ENCODE peak calls at places on chromosome 3, in seven cellular contexts. N, B, P, C, U, K and G are unnamed samples. For H3K27me3, the result is how much of the 10 kb centered on the place peaks cover.

GRCh38 chr3:177658354-177658753 is 461.1 kb upstream of the TBL1XR1 start:
- DNase-seq in C (no peak), B (no peak), N (no peak), K (no peak), U (no peak), P (no peak), G (no peak)

GRCh38 chr3:9552252-9552999 is 1.2 kb downstream of the LHFPL4 start:
- DNase-seq in U (peak), K (peak), C (peak), B (peak), P (peak), N (no peak), G (peak)

GRCh38 chr3:111070772-111071256 is 802 bp upstream of the NECTIN3 start:
- DNase-seq in U (no peak), N (no peak), B (no peak), C (no peak), P (peak), K (no peak), G (no peak)

GRCh38 chr3:194989251-194989650 is 281.7 kb downstream of the XXYLT1 start:
- DNase-seq in K (no peak), N (no peak), P (no peak), C (no peak), U (no peak), B (no peak), G (no peak)

GRCh38 chr3:171676600-171677175 is 133.6 kb downstream of the PLD1 start:
- DNase-seq in P (no peak), B (no peak), N (no peak), K (no peak), C (no peak), U (no peak), G (peak)

GRCh38 chr3:17087509-17087908 is 202.8 kb downstream of the PLCL2 start:
- DNase-seq in C (no peak), B (no peak), K (no peak), N (no peak), P (no peak), U (no peak), G (no peak)

GRCh38 chr3:134333522-134334181 is 40.6 kb downstream of the AMOTL2 start:
- DNase-seq in B (no peak), U (peak), N (no peak), C (no peak), P (peak), K (no peak), G (no peak)

GRCh38 chr3:108292905-108293328 is 3.4 kb upstream of the HHLA2 start:
- DNase-seq in K (no peak), B (no peak), U (no peak), C (no peak), N (no peak), P (no peak), G (no peak)

GRCh38 chr3:67901681-67902080 is 247.3 kb upstream of the SUCLG2 start:
- DNase-seq in K (no peak), U (no peak), B (no peak), N (no peak), C (no peak), P (peak), G (no peak)

GRCh38 chr3:49998326-49998725 is 58.4 kb downstream of the RBM6 start:
- DNase-seq in P (no peak), N (no peak), K (no peak), U (no peak), B (no peak), C (peak), G (no peak)

GRCh38 chr3:43959498-43960447 is 269.0 kb downstream of the ABHD5 start:
- DNase-seq in P (no peak), K (no peak), U (no peak), B (no peak), N (no peak), C (no peak), G (no peak)

GRCh38 chr3:174891524-174892203 is 32.5 kb downstream of the NAALADL2 start:
- DNase-seq in K (peak), P (peak), C (no peak), B (no peak), N (no peak), U (peak), G (no peak)

GRCh38 chr3:8554725-8555621 is 53.4 kb downstream of the LMCD1 start:
- DNase-seq in B (peak), P (peak), C (peak), K (peak), U (peak), N (no peak), G (peak)

GRCh38 chr3:98333989-98334606 is 19.6 kb upstream of the OR5K4 start:
- DNase-seq in N (peak), P (no peak), B (no peak), U (no peak), C (no peak), K (no peak), G (no peak)

GRCh38 chr3:98343647-98344507 is 9.8 kb upstream of the OR5K4 start:
- DNase-seq in U (peak), C (no peak), K (peak), P (peak), B (no peak), N (peak), G (no peak)

GRCh38 chr3:98341758-98342157 is 11.9 kb upstream of the OR5K4 start:
- DNase-seq in B (no peak), N (no peak), C (no peak), P (no peak), U (no peak), K (no peak), G (no peak)

GRCh38 chr3:98339031-98339430 is 14.6 kb upstream of the OR5K4 start:
- DNase-seq in N (no peak), C (no peak), B (no peak), P (no peak), K (no peak), U (no peak), G (no peak)
- H3K27me3 ChIP-seq in N (under half), C (under half), B (under half), P (under half), K (under half), U (under half), G (under half)

DNA sequence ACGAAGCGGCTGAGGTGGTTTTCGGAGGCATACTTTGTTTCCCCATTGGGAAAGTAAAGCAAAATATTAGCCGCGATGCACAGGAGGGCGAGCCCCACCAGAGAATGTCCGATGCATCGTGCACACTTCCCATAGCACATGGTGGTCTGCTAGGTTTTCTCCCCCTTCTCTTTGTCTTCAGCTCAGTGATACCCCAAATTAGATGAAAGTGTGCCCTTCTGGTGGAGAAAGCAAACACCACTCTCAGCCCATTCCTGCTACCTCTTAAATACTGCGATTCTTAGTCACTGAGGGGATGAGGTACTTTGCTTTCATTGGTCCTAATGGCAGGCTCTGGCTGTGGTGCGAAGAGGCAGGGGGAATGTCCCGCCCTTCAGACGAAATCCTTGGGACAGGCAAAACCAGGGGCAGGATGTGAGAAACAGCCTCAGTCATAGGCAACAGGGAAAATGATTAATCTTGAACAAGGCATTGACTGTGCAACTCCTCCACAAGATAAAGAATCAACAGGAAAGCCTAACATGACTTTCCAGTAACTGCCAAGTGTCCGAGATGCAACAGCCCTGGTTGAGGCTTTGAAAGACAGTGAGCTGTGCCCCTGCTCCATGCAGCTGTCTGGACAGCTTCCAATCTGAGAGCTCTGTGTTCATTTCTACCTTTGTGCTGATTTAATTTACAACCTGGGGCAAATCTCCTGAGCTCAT is at the start of gene TM4SF1:
- DNase-seq in N (no peak), C (peak), U (peak), B (peak), P (peak), K (no peak), G (peak)
- H3K4me3 ChIP-seq in N (no peak), C (peak), U (no peak), B (peak), P (no peak), K (no peak), G (peak)

GRCh38 chr3:150248116-150248864 is 159.8 kb upstream of the TSC22D2 start:
- DNase-seq in U (peak), C (peak), N (no peak), K (no peak), B (no peak), P (no peak), G (no peak)

GRCh38 chr3:150249776-150250175 is 158.3 kb upstream of the TSC22D2 start:
- DNase-seq in N (no peak), B (no peak), P (no peak), C (no peak), K (no peak), U (no peak), G (no peak)

GRCh38 chr3:150251187-150251592 is 156.9 kb upstream of the TSC22D2 start:
- DNase-seq in N (no peak), P (peak), C (no peak), B (no peak), K (no peak), U (no peak), G (no peak)

GRCh38 chr3:150248865-150249360 is 159.2 kb upstream of the TSC22D2 start:
- DNase-seq in B (no peak), N (no peak), U (no peak), C (no peak), P (no peak), K (no peak), G (no peak)

DNA sequence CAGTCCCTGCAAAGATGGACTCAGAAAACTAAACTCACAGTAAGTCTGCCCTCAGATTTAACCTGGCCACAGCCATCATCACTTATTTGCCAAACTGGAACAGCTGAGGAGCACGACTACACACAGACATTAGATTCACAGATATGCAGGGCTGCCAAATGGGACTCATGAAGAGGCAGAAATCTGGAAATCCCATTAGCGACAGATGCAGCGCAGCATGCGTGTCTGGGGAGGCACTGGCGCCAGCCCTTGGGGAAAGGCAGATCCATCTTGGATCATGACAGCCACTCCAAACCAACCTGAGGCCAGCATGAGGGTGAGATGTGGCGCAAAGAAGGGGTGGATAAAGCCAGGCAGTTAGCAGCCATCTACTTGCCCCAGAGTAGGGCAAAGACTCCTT is 160.6 kb upstream of the TSC22D2 start:
- DNase-seq in B (no peak), U (no peak), K (no peak), P (no peak), N (no peak), C (no peak), G (no peak)
- H3K27me3 ChIP-seq in B (under half), U (under half), K (under half), P (under half), N (under half), C (under half), G (under half)

DNA sequence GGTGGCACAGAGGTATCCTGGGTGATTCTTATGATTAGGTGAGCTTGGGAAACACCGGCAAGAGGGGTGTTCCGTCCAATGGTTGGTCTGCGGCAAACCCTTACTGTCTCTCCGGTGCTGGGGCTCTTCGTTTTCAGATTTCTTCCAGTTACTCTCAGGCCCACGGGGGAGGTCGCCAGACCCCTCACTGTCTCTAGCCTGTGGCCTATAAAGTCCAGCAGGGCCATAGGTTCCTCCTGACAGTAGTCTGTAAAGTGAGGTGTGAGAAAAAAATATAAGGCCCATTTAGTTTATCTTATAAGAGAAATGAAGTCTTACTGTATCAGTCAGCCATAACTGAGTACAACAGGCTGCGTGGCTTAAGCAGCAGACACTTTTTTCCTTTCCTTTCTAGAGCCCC is 1.4 kb downstream of the ESYT3 start:
- DNase-seq in N (no peak), U (no peak), P (no peak), B (no peak), C (no peak), K (no peak), G (no peak)
- H3K4me3 ChIP-seq in N (no peak), U (no peak), P (peak), B (peak), C (no peak), K (peak), G (peak)